ENCODE peak calls at places on chromosomes 16 and 17, in six cellular contexts. N is breast epithelium; Z is CD8-positive, alpha-beta T cell; R is CD8-positive, alpha-beta memory T cell; W is right cardiac atrium; X is AG04450. K is an unnamed sample.
A peak's percentile ranks its signal among the peaks of the same experiment; 100 is the strongest.

GRCh38 chr16:47317465-47318240 is 143.2 kb downstream of the ITFG1 start:
- DNase-seq in N (no peak), Z (no peak), R (no peak), W (no peak), X (no peak), K (no peak)

GRCh38 chr17:2952174-2952845 is 111.1 kb downstream of the OR1D5 start:
- DNase-seq in N (no peak), Z (no peak), R (no peak), W (no peak), X (no peak), K (no peak)

GRCh38 chr17:35889818-35890773 is 9.9 kb upstream of the CCL5 start:
- DNase-seq in N (no peak), Z (no peak), R (peak; percentile 36), W (no peak), X (no peak), K (peak; percentile 40)

GRCh38 chr17:81082177-81083073 is 47.5 kb downstream of the BAIAP2 start:
- DNase-seq in N (peak; percentile 56), Z (no peak), R (no peak), W (peak; percentile 63), X (no peak), K (no peak)

GRCh38 chr16:73390936-73391335 is 343.0 kb upstream of the ZFHX3 start:
- DNase-seq in N (no peak), Z (no peak), R (no peak), W (no peak), X (no peak), K (no peak)

GRCh38 chr17:1422907-1423306 is 22.9 kb upstream of the YWHAE start:
- DNase-seq in N (no peak), Z (no peak), R (no peak), W (no peak), X (peak; percentile 87), K (no peak)

GRCh38 chr17:7352559-7352889 is 562 bp downstream of the KCTD11 start:
- DNase-seq in N (no peak), Z (no peak), R (no peak), W (no peak), X (no peak), K (no peak)

GRCh38 chr17:32936157-32936893 is 8.4 kb downstream of the TMEM98 start:
- DNase-seq in N (no peak), Z (no peak), R (no peak), W (peak; percentile 58), X (no peak), K (no peak)

GRCh38 chr17:81003711-81004335 is 12.2 kb downstream of the CHMP6 start:
- DNase-seq in N (no peak), Z (no peak), R (no peak), W (peak; percentile 66), X (no peak), K (no peak)

DNA sequence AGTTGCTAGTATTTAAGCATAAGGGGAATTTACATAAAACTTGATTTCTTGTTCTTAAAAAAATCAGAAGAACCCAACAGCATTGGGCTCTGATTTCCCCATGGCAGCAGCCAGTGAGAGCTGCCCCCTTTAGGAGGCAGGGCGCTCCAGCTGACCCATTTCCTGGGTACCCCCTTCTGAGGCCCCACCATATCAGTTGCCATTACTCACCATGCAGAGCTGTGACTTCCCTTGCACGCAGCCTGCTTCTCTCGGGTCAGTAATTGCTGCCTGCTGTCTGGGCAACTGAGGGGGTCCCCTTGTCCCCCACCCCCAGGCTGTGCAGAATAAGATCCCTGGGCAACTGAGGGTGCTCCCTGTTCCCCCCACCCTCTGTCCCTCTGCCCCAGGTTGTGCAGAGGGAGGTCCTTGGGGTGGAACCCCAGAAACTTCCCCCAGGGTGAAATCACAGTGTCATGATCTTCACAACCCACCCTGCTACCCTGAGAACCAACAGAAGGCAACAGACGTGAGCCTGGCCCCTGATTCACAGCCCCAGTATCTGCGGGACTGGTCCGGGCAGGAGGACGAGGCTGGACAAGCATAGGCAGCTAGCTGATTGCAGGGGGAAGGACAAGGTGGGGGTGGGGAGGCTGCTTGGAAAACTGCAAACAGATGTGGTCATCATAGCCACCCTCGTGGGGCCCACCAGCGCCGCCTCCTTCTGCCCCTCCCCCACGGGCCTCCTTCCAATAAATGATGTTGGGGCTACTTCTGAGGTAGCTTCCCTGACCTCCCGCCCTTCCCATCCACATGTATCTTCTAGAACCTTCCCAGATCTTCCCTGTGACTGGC is 12.0 kb upstream of the CDC42EP4 start:
- DNase-seq in N (no peak), Z (no peak), R (no peak), W (peak; percentile 81), X (no peak), K (no peak)
- H3K27ac ChIP-seq in N (peak overlapping the region; percentile 58), Z (no peak overlapping the region), R (no peak overlapping the region), W (peak overlapping the region; percentile 3), X (no peak overlapping the region), K (no peak overlapping the region)

DNA sequence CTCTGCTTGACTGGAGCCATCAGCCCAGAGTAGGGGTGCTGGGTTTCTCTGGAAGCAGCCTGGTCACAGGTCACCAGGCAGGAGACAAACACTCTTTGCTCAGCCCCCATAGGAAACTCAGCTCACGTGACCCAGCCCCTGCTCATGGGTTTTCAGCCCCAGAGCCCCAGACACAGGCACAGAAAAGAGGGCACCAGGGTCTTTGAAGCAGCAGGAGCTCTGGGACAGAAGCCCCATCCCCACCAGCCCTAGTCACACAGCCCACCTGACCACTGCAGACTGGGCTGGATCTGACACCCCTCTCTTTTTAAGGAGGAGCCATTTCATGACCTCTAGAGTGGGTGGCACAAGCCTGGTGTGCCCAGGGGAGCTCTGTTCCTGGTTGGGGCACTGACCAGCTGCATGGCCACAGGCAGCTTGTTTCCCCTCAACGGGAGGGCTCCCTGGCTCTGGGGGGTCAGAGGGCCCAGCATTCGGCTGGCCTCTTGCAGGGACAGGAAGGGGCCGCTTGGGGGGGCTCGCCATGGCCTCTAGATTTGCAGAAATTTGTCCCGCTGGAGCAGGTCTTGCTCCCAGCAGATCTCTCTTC is 13.8 kb upstream of the CD79B start:
- DNase-seq in N (no peak), Z (no peak), R (no peak), W (no peak), X (no peak), K (no peak)
- H3K27ac ChIP-seq in N (no peak overlapping the region), Z (no peak overlapping the region), R (no peak overlapping the region), W (no peak overlapping the region), X (no peak overlapping the region), K (no peak overlapping the region)

DNA sequence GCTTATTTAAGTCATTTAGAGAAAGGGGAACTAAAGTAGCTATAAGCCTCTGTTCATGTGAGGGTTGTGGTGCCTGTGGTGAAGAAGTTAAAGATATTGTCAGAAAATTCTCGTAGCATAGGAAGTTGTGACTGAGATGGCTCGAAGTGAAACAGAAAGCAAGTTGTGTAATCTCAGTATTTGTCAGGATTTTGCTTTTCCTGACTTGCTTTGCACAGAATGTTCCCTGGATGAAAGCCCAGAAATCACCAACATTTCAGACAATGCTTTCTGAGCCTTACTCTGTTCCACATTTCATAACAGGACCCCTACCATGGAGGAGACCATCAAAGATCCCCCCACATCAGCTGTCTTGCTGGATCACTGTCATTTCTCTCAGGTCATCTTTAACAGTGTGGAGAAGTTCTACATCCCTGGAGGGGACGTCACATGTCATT is 10.6 kb downstream of the CALCOCO2 start:
- DNase-seq in N (no peak), Z (no peak), R (peak; percentile 58), W (no peak), X (peak; percentile 10), K (no peak)
- H3K27ac ChIP-seq in N (peak overlapping the region; percentile 78), Z (peak overlapping the region; percentile 53), R (peak overlapping the region; percentile 34), W (peak overlapping the region; percentile 100), X (no peak overlapping the region), K (peak overlapping the region; percentile 86)

GRCh38 chr16:69613283-69614154 is 47.8 kb downstream of the NFAT5 start:
- DNase-seq in N (no peak), Z (no peak), R (no peak), W (no peak), X (no peak), K (no peak)
- H3K27ac ChIP-seq in N (peak overlapping the region; percentile 86), Z (no peak overlapping the region), R (no peak overlapping the region), W (peak overlapping the region; percentile 58), X (no peak overlapping the region), K (no peak overlapping the region)

DNA sequence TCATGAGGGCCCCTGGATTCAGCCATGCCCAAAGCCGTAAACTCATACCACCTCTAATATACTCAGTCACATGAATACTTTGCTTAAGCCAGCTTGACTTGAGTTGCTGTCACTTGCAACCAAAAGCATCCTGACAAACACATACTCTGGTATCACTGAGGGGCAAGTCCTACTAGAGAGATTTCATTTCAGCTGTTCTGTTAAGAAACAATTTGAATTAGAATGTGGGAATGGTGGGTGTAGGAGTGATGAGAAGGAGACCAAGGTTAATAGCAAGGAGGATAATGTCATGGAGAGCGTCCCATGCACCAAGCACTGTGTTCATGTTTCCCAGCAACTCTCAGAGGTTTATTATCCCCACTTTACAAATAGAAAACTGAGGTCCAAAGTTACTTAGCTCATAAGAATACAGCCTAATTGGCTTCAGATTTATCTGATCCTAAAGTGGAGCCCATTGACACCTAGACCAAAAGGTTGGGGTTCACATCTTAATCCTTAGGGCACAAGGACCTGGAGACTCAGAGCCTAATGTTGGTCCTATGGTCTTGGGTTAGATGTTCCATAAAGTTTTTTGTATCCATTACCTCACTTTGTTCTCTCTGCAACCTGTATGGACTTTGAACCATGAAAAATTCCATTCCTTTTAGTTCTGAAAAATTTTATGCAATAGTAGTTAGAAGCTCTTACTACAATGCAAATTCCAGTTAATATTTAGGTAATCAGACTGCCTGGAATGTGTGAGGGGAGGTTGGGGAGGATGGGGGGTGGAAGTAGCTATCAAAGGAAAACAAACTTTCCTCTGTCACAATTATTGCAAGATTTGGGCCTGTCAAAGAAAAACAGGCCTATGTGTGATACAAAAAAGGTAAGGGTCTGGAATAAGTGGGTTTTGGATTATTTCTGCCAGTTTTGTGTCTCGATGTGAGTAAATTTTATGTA is 105.9 kb downstream of the IRX3 start:
- DNase-seq in N (no peak), Z (no peak), R (no peak), W (no peak), X (no peak), K (no peak)
- H3K27ac ChIP-seq in N (no peak overlapping the region), Z (no peak overlapping the region), R (no peak overlapping the region), W (no peak overlapping the region), X (no peak overlapping the region), K (no peak overlapping the region)

DNA sequence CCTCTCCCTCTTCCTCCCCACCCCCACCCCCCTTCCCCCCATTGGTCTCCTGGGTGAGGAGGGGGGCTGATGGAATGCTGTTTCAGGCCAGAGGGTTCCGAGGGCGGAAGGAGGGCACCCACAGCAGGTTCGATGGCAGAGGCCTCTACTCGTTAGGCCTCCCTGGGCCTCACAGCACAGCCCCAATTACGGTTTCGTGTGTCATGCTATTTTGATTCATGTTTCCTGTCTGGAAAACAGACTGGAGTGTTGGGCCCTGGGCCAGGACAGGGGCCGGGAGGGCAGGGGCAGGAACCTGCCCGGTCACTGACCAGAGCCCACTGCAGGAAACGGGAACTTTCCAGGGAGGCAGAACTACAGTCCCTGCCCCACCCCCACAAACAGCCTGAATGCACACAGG is 138.2 kb downstream of the C16orf95 start:
- DNase-seq in N (no peak), Z (no peak), R (no peak), W (peak; percentile 81), X (no peak), K (no peak)
- H3K27ac ChIP-seq in N (no peak overlapping the region), Z (no peak overlapping the region), R (no peak overlapping the region), W (no peak overlapping the region), X (no peak overlapping the region), K (no peak overlapping the region)

DNA sequence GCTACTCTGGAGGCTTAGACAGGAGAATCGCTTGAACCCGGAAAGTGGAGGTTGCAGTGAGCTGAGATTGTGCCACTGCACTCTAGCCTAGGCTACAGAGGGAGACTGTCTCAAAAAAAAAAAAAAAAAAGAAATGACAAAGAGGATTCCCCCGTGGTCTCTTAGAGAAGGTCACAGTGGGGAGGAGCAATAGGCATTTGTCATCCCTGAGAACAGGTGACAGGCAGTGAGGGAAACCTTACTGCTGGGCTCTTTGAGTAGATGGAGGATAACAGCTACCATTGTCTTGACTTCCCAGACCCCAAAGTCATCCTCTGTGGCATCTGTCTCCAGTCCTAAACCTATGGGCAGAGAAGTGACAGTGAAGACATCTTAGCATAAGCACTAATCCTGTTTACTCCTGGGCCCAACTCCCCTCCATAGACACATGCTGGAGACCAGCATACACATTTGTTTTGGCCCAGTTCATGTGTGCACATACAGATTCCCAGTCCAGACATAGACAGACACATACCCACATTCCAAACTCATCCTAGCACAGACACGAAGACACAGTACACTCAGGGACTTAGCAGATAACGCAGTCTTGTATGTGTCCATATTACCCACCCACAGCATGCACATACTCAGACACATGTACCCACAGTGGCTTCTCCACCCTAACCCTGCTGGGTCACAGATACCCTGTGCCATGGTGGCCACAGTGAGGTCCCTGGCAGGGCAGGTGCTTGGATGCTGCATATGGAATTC is 2.7 kb downstream of the ESRP2 start:
- DNase-seq in N (no peak), Z (no peak), R (no peak), W (no peak), X (no peak), K (no peak)
- H3K27ac ChIP-seq in N (peak overlapping the region; percentile 94), Z (no peak overlapping the region), R (no peak overlapping the region), W (no peak overlapping the region), X (no peak overlapping the region), K (no peak overlapping the region)

K was measured in SK-N-MC.